ENCODE peak calls at places on chromosomes 11 and 22, in seven cellular contexts. J is astrocyte of the spinal cord; P is CD8-positive, alpha-beta memory T cell; T is prostate gland; C is GM12865; V is adipocyte; H is AG09309. F is an unnamed sample.

GRCh38 chr11:15976433-15977045 is 379.8 kb downstream of the SOX6 start:
- DNase-seq in J (no peak), P (no peak), T (no peak), C (no peak), V (peak; percentile 36), H (no peak), F (peak; percentile 10)

GRCh38 chr11:102225689-102226562 is 91.4 kb upstream of the BIRC3 start:
- DNase-seq in J (peak; percentile 97), P (no peak), T (no peak), C (no peak), V (peak; percentile 73), H (no peak), F (no peak)

GRCh38 chr11:10351768-10352641 is 47.1 kb downstream of the ADM start:
- DNase-seq in J (peak; percentile 82), P (no peak), T (no peak), C (no peak), V (peak; percentile 86), H (no peak), F (no peak)

GRCh38 chr11:99932684-99933083 is 754.4 kb upstream of the ARHGAP42 start:
- DNase-seq in J (no peak), P (no peak), T (no peak), C (no peak), V (no peak), H (no peak), F (no peak)

GRCh38 chr11:124115782-124116616 is 749 bp downstream of the VWA5A start:
- DNase-seq in J (no peak), P (no peak), T (no peak), C (no peak), V (peak; percentile 6), H (no peak), F (no peak)

GRCh38 chr11:91085985-91086384 is 863.1 kb upstream of the CHORDC1 start:
- DNase-seq in J (no peak), P (no peak), T (no peak), C (no peak), V (peak; percentile 9), H (no peak), F (no peak)

GRCh38 chr11:117071344-117071787 is 26.9 kb downstream of the SIK3 start:
- DNase-seq in J (no peak), P (no peak), T (peak; percentile 91), C (no peak), V (peak; percentile 49), H (no peak), F (no peak)

GRCh38 chr11:66291706-66292542 is at the start of gene TMEM151A:
- DNase-seq in J (no peak), P (no peak), T (no peak), C (no peak), V (peak; percentile 48), H (no peak), F (no peak)

GRCh38 chr11:68973219-68973618 is 7.6 kb downstream of the MRGPRD start:
- DNase-seq in J (no peak), P (no peak), T (no peak), C (no peak), V (no peak), H (no peak), F (no peak)

GRCh38 chr11:70608568-70609314 is 210.4 kb downstream of the CTTN start:
- DNase-seq in J (peak; percentile 29), P (no peak), T (no peak), C (no peak), V (peak; percentile 60), H (peak; percentile 13), F (no peak)

GRCh38 chr11:58504232-58504631 is 3.7 kb downstream of the OR5B21 start:
- DNase-seq in J (no peak), P (no peak), T (no peak), C (no peak), V (no peak), H (no peak), F (no peak)

GRCh38 chr22:26601726-26602125 is 11.8 kb upstream of the TPST2 start:
- DNase-seq in J (no peak), P (no peak), T (no peak), C (no peak), V (no peak), H (no peak), F (no peak)

GRCh38 chr11:42407379-42407778 is 904.4 kb upstream of the API5 start:
- DNase-seq in J (no peak), P (no peak), T (no peak), C (peak; percentile 13), V (no peak), H (no peak), F (no peak)

GRCh38 chr11:105588001-105588400 is 21.9 kb upstream of the GRIA4 start:
- DNase-seq in J (peak; percentile 81), P (no peak), T (no peak), C (no peak), V (peak; percentile 68), H (no peak), F (no peak)

GRCh38 chr22:42347281-42347824 is 76.9 kb upstream of the TCF20 start:
- DNase-seq in J (no peak), P (no peak), T (no peak), C (no peak), V (no peak), H (no peak), F (no peak)

GRCh38 chr11:68043349-68044144 is 4.7 kb downstream of the TCIRG1 start:
- DNase-seq in J (peak; percentile 63), P (no peak), T (no peak), C (no peak), V (no peak), H (no peak), F (peak; percentile 88)

GRCh38 chr11:35923452-35923851 is 20.4 kb upstream of the LDLRAD3 start:
- DNase-seq in J (no peak), P (no peak), T (no peak), C (no peak), V (no peak), H (no peak), F (no peak)

GRCh38 chr11:102600666-102601065 is 24.5 kb downstream of the MMP20 start:
- DNase-seq in J (no peak), P (no peak), T (no peak), C (no peak), V (no peak), H (no peak), F (no peak)

GRCh38 chr11:8335683-8336082 is 72.0 kb upstream of the LMO1 start:
- DNase-seq in J (no peak), P (no peak), T (no peak), C (no peak), V (peak; percentile 29), H (no peak), F (no peak)

GRCh38 chr11:19713221-19714092 is 820 bp downstream of the NAV2 start:
- DNase-seq in J (peak; percentile 8), P (peak; percentile 9), T (no peak), C (no peak), V (peak; percentile 47), H (no peak), F (no peak)

GRCh38 chr11:117911694-117912093 is 17.5 kb downstream of the TMPRSS13 start:
- DNase-seq in J (no peak), P (no peak), T (no peak), C (no peak), V (no peak), H (no peak), F (no peak)

GRCh38 chr11:91220476-91221202 is 997.8 kb upstream of the CHORDC1 start:
- DNase-seq in J (peak; percentile 29), P (no peak), T (no peak), C (no peak), V (peak; percentile 26), H (no peak), F (no peak)

GRCh38 chr11:47991266-47991830 is 11.0 kb downstream of the PTPRJ start:
- DNase-seq in J (no peak), P (no peak), T (peak; percentile 44), C (peak; percentile 37), V (no peak), H (no peak), F (peak; percentile 34)

GRCh38 chr11:79253280-79253679 is 187.6 kb downstream of the TENM4 start:
- DNase-seq in J (no peak), P (no peak), T (no peak), C (no peak), V (no peak), H (no peak), F (no peak)

GRCh38 chr22:32661296-32661695 is 140.2 kb upstream of the TIMP3 start:
- DNase-seq in J (peak; percentile 92), P (no peak), T (no peak), C (no peak), V (peak; percentile 95), H (peak; percentile 70), F (no peak)
- H3K4me3 ChIP-seq in J (no peak overlapping the region), P (no peak overlapping the region), T (no peak overlapping the region), C (no peak overlapping the region), V (no peak overlapping the region), H (no peak overlapping the region), F (no peak overlapping the region)

DNA sequence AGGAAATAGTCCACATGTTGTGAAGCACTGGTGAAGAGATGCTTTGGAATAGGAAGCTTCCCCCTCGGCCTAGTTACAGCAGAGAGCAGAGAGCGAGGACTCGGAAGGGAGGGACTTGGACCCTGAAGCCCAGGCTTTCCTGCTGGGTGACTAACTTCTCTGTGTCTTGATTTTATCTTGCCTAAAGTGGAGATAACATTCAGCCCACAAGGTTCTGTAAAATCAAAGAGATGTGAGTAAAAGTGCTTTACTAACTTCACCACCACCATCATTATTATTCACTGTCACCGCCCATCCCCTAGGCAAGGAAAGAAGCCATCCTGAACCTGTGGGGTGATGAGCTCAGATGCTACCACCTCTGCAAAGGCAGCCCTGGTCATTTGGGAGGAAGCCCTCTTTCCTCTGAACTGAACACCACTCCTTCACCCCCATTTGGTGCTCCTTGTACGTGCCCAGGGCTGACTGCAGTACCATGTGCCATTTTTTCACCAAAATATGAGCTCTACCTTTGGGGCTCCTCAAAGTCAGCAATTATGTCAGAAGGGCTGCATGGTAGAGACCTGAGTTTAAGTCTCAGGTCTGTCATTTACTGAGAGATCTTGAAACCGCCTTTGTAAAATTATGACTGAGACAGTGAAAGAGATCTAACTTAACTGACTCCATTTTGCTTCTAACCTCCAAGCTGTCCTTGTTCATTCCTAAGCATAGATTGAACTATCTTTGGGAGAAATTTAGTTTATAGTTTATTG is 58.2 kb downstream of the THAP12 start:
- DNase-seq in J (no peak), P (no peak), T (no peak), C (no peak), V (no peak), H (no peak), F (no peak)
- H3K4me3 ChIP-seq in J (no peak overlapping the region), P (no peak overlapping the region), T (no peak overlapping the region), C (no peak overlapping the region), V (no peak overlapping the region), H (no peak overlapping the region), F (no peak overlapping the region)

GRCh38 chr22:30266445-30267381 is at the start of gene OSM:
- DNase-seq in J (no peak), P (peak; percentile 78), T (no peak), C (peak; percentile 69), V (no peak), H (no peak), F (peak; percentile 75)
- H3K4me3 ChIP-seq in J (no peak within 1 kb of the TSS), P (peak within 1 kb of the TSS; percentile 75), T (peak within 1 kb of the TSS; percentile 7), C (peak within 1 kb of the TSS; percentile 50), V (no peak within 1 kb of the TSS), H (no peak within 1 kb of the TSS), F (peak within 1 kb of the TSS; percentile 61)

DNA sequence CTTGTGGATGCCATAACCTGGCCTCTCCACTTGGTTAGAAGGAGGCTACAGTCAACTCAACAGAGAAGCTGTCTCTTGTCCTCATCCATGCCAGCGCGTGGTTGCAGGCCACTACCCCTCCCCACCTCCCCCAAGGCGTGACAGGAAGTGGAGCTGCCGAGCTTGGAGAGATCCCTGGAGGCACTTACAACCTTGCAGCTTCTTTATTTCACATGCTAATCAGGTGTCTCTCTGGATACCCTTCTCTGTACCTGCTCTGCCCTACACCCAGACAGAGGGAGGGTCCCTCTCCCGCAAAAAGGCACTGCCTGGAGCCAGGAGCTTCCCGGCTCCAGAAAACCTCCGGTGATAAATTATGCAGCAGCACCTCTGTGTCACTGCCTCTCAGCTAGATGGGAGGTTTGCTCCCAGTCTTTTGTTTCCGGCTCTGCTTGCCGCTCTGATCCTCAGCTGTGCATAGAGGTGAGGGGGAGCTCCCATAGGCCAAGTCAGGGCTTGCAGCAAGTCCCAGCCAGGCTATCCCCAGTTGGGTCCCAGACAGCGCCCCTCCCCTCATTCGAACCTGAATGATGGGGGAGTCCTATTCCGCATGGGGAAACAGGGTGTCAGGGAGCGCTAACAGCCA is 5.7 kb downstream of the LRP4 start:
- DNase-seq in J (no peak), P (no peak), T (no peak), C (no peak), V (no peak), H (no peak), F (peak; percentile 37)
- H3K4me3 ChIP-seq in J (no peak overlapping the region), P (no peak overlapping the region), T (no peak overlapping the region), C (no peak overlapping the region), V (no peak overlapping the region), H (no peak overlapping the region), F (no peak overlapping the region)

F was measured in HL-60.